ENCODE peak calls at places on chromosomes 6 and 20, in nine cellular contexts. S is foreskin fibroblast, A is fibroblast of lung, V is stomach, I is PC-3, R is adrenal gland, O is upper lobe of right lung, H is HCT116, Q is tibial artery. Z is an unnamed sample.

GRCh38 chr6:7170117-7170732 is 62.5 kb downstream of the RREB1 start:
- DNase-seq in R (no peak), S (no peak), A (no peak), V (no peak), H (no peak), Q (no peak), O (no peak), I (no peak), Z (no peak)

GRCh38 chr6:34506718-34507117 is 40.8 kb downstream of the PACSIN1 start:
- DNase-seq in A (no peak), I (no peak), O (peak), Q (no peak), S (no peak), V (no peak), H (no peak), R (no peak), Z (no peak)

GRCh38 chr6:17001188-17001587 is 100.7 kb upstream of the STMND1 start:
- DNase-seq in R (no peak), Q (no peak), S (peak), O (no peak), V (no peak), I (peak), A (peak), H (no peak), Z (no peak)

GRCh38 chr6:106098383-106099234 is 12.5 kb downstream of the PRDM1 start:
- DNase-seq in O (no peak), A (peak), I (peak), S (peak), Q (no peak), V (peak), H (peak), R (no peak), Z (peak)

GRCh38 chr6:33014841-33015634 is 5.6 kb upstream of the HLA-DOA start:
- DNase-seq in S (peak), O (no peak), V (peak), Q (no peak), R (peak), A (peak), H (peak), I (peak), Z (peak)

GRCh38 chr6:103105686-103106085 is 1712.2 kb downstream of the GRIK2 start:
- DNase-seq in O (no peak), R (no peak), Q (no peak), S (no peak), H (no peak), A (no peak), I (no peak), V (no peak), Z (no peak)

GRCh38 chr20:11890331-11891080 is 27.2 kb upstream of the BTBD3 start:
- DNase-seq in Q (peak), I (peak), A (peak), H (peak), O (peak), R (peak), V (peak), S (peak), Z (peak)

GRCh38 chr6:56072856-56073255 is 174.5 kb downstream of the COL21A1 start:
- DNase-seq in I (peak), Q (no peak), O (no peak), H (no peak), R (no peak), V (no peak), A (peak), S (peak), Z (peak)

GRCh38 chr20:62961799-62962198 is 9.3 kb downstream of the SLC17A9 start:
- DNase-seq in H (no peak), S (no peak), Q (no peak), I (no peak), A (no peak), R (no peak), O (no peak), V (no peak), Z (no peak)

GRCh38 chr6:16514249-16514648 is 247.0 kb downstream of the ATXN1 start:
- DNase-seq in R (no peak), S (peak), A (peak), V (no peak), Q (no peak), O (no peak), I (peak), H (no peak), Z (peak)

GRCh38 chr20:1465470-1466210 is 1.0 kb downstream of the NSFL1C start:
- DNase-seq in O (no peak), H (no peak), S (no peak), I (peak), A (no peak), Q (no peak), V (no peak), R (no peak), Z (no peak)

GRCh38 chr6:169185011-169185521 is 68.6 kb downstream of the THBS2 start:
- DNase-seq in H (no peak), A (no peak), I (no peak), V (no peak), O (no peak), Q (no peak), S (no peak), R (no peak), Z (no peak)

GRCh38 chr6:53174996-53175395 is 26.4 kb upstream of the GCM1 start:
- DNase-seq in A (no peak), S (no peak), I (no peak), R (peak), V (no peak), Q (no peak), H (no peak), O (no peak), Z (no peak)

GRCh38 chr6:125858427-125859320 is 67.9 kb downstream of the NCOA7 start:
- DNase-seq in H (peak), A (peak), V (peak), I (peak), Q (no peak), O (no peak), S (peak), R (peak), Z (peak)

GRCh38 chr6:80003841-80004198 is 629 bp upstream of the TTK start:
- DNase-seq in H (no peak), V (no peak), R (peak), A (peak), S (peak), Q (no peak), O (peak), I (no peak), Z (peak)

GRCh38 chr6:75467906-75468460 is 25.6 kb downstream of the FILIP1 start:
- DNase-seq in R (no peak), A (no peak), I (no peak), S (no peak), Q (no peak), V (no peak), O (no peak), H (no peak), Z (no peak)

GRCh38 chr6:43667245-43668150 is 20.1 kb downstream of the MRPS18A start:
- DNase-seq in V (peak), A (peak), R (peak), Q (peak), I (peak), O (peak), H (peak), S (peak), Z (peak)

GRCh38 chr20:1301031-1301529 is 27.9 kb downstream of the SDCBP2 start:
- DNase-seq in A (peak), Q (peak), H (peak), R (no peak), O (no peak), I (peak), V (no peak), S (peak), Z (peak)

GRCh38 chr20:46977909-46978588 is 83.4 kb downstream of the EYA2 start:
- DNase-seq in R (no peak), H (no peak), V (no peak), S (no peak), A (no peak), O (no peak), I (no peak), Q (no peak), Z (no peak)

GRCh38 chr20:47551841-47552240 is 50.2 kb downstream of the NCOA3 start:
- DNase-seq in A (no peak), O (no peak), V (no peak), Q (no peak), H (no peak), R (peak), I (no peak), S (no peak), Z (no peak)

GRCh38 chr20:2244993-2245392 is 50.8 kb upstream of the TGM3 start:
- DNase-seq in R (no peak), S (no peak), O (no peak), A (no peak), H (no peak), Q (no peak), I (no peak), V (no peak), Z (no peak)

GRCh38 chr20:63957004-63957689 is 931 bp upstream of the UCKL1 start:
- DNase-seq in H (peak), V (peak), R (peak), S (peak), O (no peak), A (peak), Q (peak), I (peak), Z (peak)

GRCh38 chr6:119479860-119480655 is 130.5 kb upstream of the MAN1A1 start:
- DNase-seq in H (no peak), O (no peak), R (no peak), A (peak), V (no peak), I (no peak), Q (no peak), S (peak), Z (peak)

GRCh38 chr20:38649275-38649891 is 47.8 kb downstream of the ARHGAP40 start:
- DNase-seq in A (peak), V (no peak), O (no peak), I (peak), H (no peak), S (no peak), R (no peak), Q (no peak), Z (peak)

GRCh38 chr6:34572021-34572420 is 15.9 kb upstream of the SPDEF start:
- DNase-seq in R (no peak), V (no peak), I (no peak), S (no peak), O (no peak), Q (no peak), A (no peak), H (no peak), Z (no peak)

GRCh38 chr6:28462401-28462800 is 19.1 kb upstream of the ZSCAN23 start:
- DNase-seq in R (no peak), O (no peak), S (no peak), I (no peak), V (no peak), A (no peak), Q (no peak), H (no peak), Z (no peak)

DNA sequence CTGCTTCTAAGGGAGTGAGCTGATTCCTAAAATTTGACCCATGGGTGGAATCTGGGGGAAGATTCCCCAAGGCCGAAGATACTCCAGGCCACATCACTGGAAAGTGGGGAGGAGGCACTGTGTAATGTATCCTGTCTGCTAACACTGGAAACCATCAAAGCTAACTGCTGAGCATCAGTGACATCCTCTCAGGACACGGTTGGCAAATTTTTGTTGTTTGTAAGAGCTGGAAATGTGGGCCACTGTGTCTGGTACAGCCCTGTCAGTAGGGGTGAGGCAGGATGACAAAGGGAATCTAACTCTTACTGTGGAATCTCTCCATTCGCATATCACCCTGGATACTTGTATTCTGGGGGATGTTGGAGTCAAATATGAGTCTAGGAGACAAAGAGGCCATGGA is 17.0 kb upstream of the CLPSL2 start:
- DNase-seq in S (no peak), H (no peak), I (no peak), Q (no peak), V (no peak), R (no peak), O (no peak), A (no peak), Z (no peak)
- H3K4me3 ChIP-seq in S (no peak), H (no peak), I (no peak), Q (no peak), V (no peak), R (no peak), O (no peak), A (no peak), Z (no peak)

DNA sequence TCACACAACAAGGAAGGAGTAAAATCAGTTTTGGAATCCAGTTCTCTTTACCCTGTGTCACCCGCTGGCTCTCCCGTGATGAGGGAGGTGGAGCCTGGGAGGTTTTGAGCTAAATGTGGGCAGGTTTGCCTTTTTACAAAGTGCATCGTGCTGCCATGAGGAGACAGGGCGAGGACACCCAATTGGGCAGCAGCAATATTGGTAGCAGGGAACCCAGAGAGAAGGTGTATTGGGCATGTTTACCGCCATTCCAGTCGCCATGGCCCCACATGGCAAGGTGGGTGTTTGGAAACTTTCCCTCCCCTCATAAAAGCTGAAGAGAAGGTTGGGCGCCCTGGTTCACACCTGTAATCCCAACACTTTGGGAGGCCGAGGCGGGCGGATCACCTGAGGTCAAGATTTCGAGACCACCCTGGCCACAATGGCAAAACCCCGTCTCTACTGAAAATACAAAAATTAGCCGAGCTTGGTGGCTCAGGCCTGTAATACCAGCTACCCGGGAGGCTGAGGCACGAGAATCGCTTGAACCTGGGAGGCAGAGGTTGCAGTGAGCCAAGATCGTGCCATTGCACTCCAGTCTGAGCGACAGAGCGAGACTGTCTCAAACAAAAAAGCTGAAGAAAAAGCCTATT is 3.5 kb upstream of the UBE2V1 start:
- DNase-seq in Q (no peak), R (peak), V (no peak), S (no peak), H (no peak), O (no peak), I (no peak), A (no peak), Z (no peak)
- H3K4me3 ChIP-seq in Q (peak), R (no peak), V (peak), S (peak), H (peak), O (peak), I (peak), A (peak), Z (peak)

GRCh38 chr6:50712291-50712690 is 1.0 kb upstream of the TFAP2D start:
- DNase-seq in I (no peak), S (no peak), R (no peak), H (no peak), A (no peak), V (no peak), O (no peak), Q (no peak), Z (no peak)

GRCh38 chr6:50711686-50712085 is 1.6 kb upstream of the TFAP2D start:
- DNase-seq in O (no peak), H (no peak), S (no peak), Q (no peak), R (no peak), I (no peak), V (no peak), A (no peak), Z (no peak)

GRCh38 chr6:50714487-50715379 is 1.4 kb downstream of the TFAP2D start:
- DNase-seq in I (no peak), O (no peak), A (no peak), R (no peak), H (no peak), Q (no peak), V (no peak), S (no peak), Z (no peak)

GRCh38 chr6:50713977-50714486 is 706 bp downstream of the TFAP2D start:
- DNase-seq in O (no peak), I (no peak), A (no peak), H (no peak), S (no peak), V (no peak), R (no peak), Q (no peak), Z (no peak)

GRCh38 chr6:50713226-50713625 is at the start of gene TFAP2D:
- DNase-seq in I (no peak), Q (no peak), H (no peak), S (no peak), A (no peak), V (no peak), O (no peak), R (no peak), Z (no peak)
- H3K4me3 ChIP-seq in I (no peak), Q (no peak), H (no peak), S (no peak), A (no peak), V (no peak), O (no peak), R (no peak), Z (no peak)

GRCh38 chr20:57250607-57251343 is 15.7 kb downstream of the BMP7 start:
- DNase-seq in O (no peak), A (no peak), H (no peak), I (no peak), R (no peak), Q (no peak), V (no peak), S (no peak), Z (no peak)
- H3K4me3 ChIP-seq in O (no peak), A (no peak), H (no peak), I (no peak), R (no peak), Q (no peak), V (no peak), S (no peak), Z (no peak)

DNA sequence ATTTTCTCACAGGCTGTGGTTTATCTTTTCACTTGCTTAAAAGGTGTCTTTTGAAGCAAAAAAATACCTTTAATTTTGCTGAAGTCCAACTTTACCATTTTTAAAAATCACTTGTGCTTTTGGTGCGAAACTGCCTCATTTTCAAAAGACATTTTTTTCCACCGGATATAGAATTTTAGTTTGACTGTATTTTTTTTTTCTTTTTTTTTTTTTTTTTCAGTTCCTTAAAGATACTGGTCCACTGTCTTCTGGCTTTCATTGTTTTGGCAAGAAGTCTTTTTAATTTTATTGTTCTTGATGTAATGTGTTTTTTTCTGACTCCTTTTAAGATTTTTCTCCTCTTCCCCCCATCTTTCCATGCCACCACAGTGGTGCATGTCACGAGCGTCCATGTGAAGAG is 198.2 kb downstream of the ARID1B start:
- DNase-seq in I (no peak), A (no peak), Q (no peak), O (no peak), R (no peak), V (no peak), S (no peak), H (no peak), Z (no peak)
- H3K4me3 ChIP-seq in I (no peak), A (no peak), Q (no peak), O (no peak), R (no peak), V (no peak), S (no peak), H (no peak), Z (no peak)

Z was measured in cardiac fibroblast.